ENCODE peak calls at places on chromosomes 7 and 10, in ten cellular contexts. B is transverse colon, Z is right atrium auricular region, S is astrocyte, C is pancreas, F is GM23248, A is neural progenitor cell, W is osteoblast, Y is ovary, R is body of pancreas. Q is an unnamed sample. For H3K4me1, the result is how much of the 10 kb centered on the place peaks cover.

GRCh38 chr10:73773152-73773879 is 8.5 kb upstream of the CHCHD1 start:
- DNase-seq in R (no peak), B (no peak), C (no peak), S (no peak), W (peak), Y (no peak), Z (no peak), F (peak), A (no peak), Q (peak)

GRCh38 chr10:6457376-6457775 is 122.7 kb downstream of the PRKCQ start:
- DNase-seq in A (no peak), F (no peak), Y (no peak), W (no peak), C (no peak), R (no peak), B (no peak), Z (no peak), S (no peak), Q (no peak)

GRCh38 chr10:30583778-30584415 is 45.7 kb downstream of the LYZL2 start:
- DNase-seq in B (peak), F (peak), A (no peak), Y (peak), R (peak), Z (peak), C (peak), W (peak), S (peak), Q (peak)

GRCh38 chr7:95798401-95798930 is 26.1 kb downstream of the DYNC1I1 start:
- DNase-seq in F (peak), S (no peak), Z (no peak), W (peak), A (peak), B (no peak), Y (no peak), C (no peak), R (no peak), Q (no peak)

GRCh38 chr7:34357068-34357467 is 300.9 kb upstream of the NPSR1 start:
- DNase-seq in Y (no peak), C (no peak), Z (no peak), F (no peak), S (peak), R (no peak), W (no peak), A (no peak), B (no peak), Q (no peak)

GRCh38 chr7:121401896-121402295 is 5.8 kb upstream of the FAM3C start:
- DNase-seq in C (no peak), B (no peak), R (no peak), A (no peak), W (peak), Z (no peak), S (no peak), F (no peak), Y (no peak), Q (no peak)

GRCh38 chr7:801940-802364 is 30.3 kb upstream of the SUN1 start:
- DNase-seq in W (peak), R (peak), Z (no peak), C (peak), A (no peak), F (peak), B (peak), S (no peak), Y (peak), Q (peak)

GRCh38 chr7:136555933-136556332 is 312.5 kb upstream of the CHRM2 start:
- DNase-seq in C (no peak), A (peak), R (no peak), F (no peak), W (no peak), B (no peak), Y (no peak), Z (no peak), S (peak), Q (no peak)

GRCh38 chr7:71896535-71896934 is 515.6 kb downstream of the CALN1 start:
- DNase-seq in Z (no peak), W (no peak), C (no peak), A (peak), Y (no peak), B (no peak), S (no peak), R (no peak), F (no peak), Q (no peak)

GRCh38 chr7:104968648-104969047 is 45.4 kb upstream of the KMT2E start:
- DNase-seq in B (no peak), Y (no peak), C (no peak), W (no peak), S (no peak), R (no peak), A (no peak), F (no peak), Z (no peak), Q (no peak)
- H3K4me1 ChIP-seq in B (under half), Y (under half), C (under half), W (half or more), S (under half), R (under half), A (under half), F (under half), Z (under half), Q (under half)

DNA sequence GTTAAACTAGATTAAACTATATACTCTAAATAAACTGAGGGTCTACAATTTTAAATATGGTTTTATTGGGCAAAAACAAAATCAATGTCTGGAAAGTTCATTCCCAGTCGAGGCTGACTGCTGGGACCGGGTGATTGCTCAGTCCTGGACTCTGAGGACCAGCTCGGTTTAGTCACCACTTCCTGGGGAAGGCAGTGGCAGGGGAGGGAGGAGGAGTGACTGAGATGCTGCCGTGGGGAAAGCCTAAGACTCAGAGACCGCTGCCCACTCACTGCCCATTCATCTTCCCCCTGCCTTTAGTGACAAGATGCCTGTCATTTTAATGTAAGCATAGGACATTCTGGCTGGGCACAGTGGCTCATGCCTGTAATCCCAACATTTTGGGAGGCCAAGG is 29.0 kb downstream of the ATOH7 start:
- DNase-seq in F (peak), Y (no peak), S (peak), C (no peak), Z (no peak), R (no peak), B (no peak), A (no peak), W (no peak), Q (no peak)
- H3K27ac ChIP-seq in F (peak), Y (no peak), S (no peak), C (no peak), Z (no peak), R (no peak), B (no peak), A (no peak), W (peak), Q (no peak)

GRCh38 chr7:44266526-44266925 is 58.9 kb downstream of the CAMK2B start:
- DNase-seq in C (no peak), F (no peak), Z (no peak), S (no peak), R (no peak), B (no peak), A (no peak), Y (no peak), W (no peak), Q (no peak)
- H3K4me1 ChIP-seq in C (under half), F (under half), Z (under half), S (under half), R (under half), B (under half), A (under half), Y (under half), W (under half), Q (under half)

DNA sequence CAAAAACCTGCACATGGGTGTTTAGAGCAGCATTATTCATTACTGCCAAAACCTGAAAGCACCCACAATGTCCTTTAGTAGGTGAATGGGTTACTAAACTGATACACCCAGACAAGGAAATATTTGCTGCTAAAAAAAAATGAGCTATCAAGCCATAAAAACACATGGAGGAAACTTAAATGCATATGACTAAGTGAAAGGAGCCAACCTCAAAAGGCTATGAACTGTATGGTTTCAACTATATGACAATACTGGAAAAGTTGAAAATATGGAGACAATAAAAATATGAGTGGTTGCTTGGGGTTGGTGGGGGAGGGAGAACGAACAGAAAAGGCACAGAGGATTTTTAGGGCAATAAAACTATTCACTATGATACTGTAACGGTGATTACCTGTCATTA is 291.0 kb downstream of the TNS3 start:
- DNase-seq in R (no peak), S (no peak), B (no peak), W (no peak), Y (no peak), F (no peak), Z (no peak), C (no peak), A (no peak), Q (no peak)
- H3K27ac ChIP-seq in R (no peak), S (peak), B (peak), W (peak), Y (no peak), F (peak), Z (peak), C (no peak), A (no peak), Q (no peak)

GRCh38 chr10:50876409-50876808 is 9.0 kb downstream of the A1CF start:
- DNase-seq in S (no peak), B (no peak), R (no peak), A (no peak), Y (no peak), F (no peak), W (no peak), C (no peak), Z (no peak), Q (peak)
- H3K4me1 ChIP-seq in S (under half), B (under half), R (under half), A (under half), Y (under half), F (under half), W (under half), C (under half), Z (under half), Q (under half)

GRCh38 chr10:44983066-44983894 is 4.7 kb upstream of the DEPP1 start:
- DNase-seq in Y (peak), S (no peak), C (peak), R (peak), W (peak), B (no peak), Z (peak), A (no peak), F (no peak), Q (no peak)

GRCh38 chr10:44982496-44982895 is 3.9 kb upstream of the DEPP1 start:
- DNase-seq in Z (no peak), S (no peak), Y (no peak), W (peak), B (no peak), R (no peak), A (no peak), F (no peak), C (peak), Q (no peak)

GRCh38 chr10:44982114-44982460 is 3.5 kb upstream of the DEPP1 start:
- DNase-seq in Y (peak), B (no peak), W (peak), C (peak), R (peak), A (no peak), F (no peak), Z (no peak), S (peak), Q (no peak)

GRCh38 chr10:44980309-44981171 is 1.9 kb upstream of the DEPP1 start:
- DNase-seq in R (peak), S (no peak), B (no peak), Z (no peak), W (peak), C (no peak), Y (peak), F (peak), A (no peak), Q (no peak)

GRCh38 chr10:44981172-44982113 is 2.8 kb upstream of the DEPP1 start:
- DNase-seq in S (peak), R (peak), Z (no peak), C (peak), A (no peak), W (peak), F (peak), B (no peak), Y (peak), Q (no peak)
- H3K27ac ChIP-seq in S (peak), R (peak), Z (peak), C (peak), A (no peak), W (peak), F (peak), B (peak), Y (no peak), Q (no peak)

DNA sequence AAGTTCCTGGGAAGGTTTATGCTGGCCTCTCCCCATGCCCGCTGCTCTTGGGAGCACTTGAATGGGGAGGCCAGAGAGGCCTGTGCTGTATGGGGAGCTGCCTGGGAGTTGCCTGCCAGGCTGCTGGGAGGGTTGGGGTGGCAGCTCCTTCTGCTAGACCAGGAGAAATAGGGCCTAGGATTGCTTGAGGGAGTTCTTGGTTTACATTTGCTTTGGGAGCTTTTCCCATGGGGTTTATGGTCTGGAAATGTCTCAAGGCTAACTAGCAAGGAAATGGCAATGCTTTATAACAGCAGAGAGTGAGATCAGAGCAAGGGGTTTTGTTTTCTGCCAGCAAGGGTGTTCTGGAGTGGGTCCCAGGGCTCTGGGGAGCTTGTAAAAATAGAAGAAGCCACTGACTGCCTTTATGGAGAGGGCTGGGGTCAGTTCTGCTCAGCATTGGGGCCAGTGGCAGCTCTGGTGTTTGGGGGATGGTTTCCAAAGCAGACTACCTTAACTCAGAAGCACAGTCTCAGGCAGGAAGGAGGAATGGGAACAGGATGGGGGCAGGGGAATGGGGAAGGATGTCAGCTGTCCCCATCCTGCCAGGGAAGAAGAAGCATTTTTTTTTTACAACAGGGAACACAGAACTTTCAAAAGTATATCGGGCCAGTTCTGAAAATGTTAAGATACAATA is 28.6 kb downstream of the TSPAN15 start:
- DNase-seq in Y (no peak), Z (no peak), S (no peak), W (peak), C (no peak), B (no peak), A (no peak), R (no peak), F (peak), Q (no peak)
- H3K4me1 ChIP-seq in Y (under half), Z (under half), S (under half), W (under half), C (under half), B (under half), A (under half), R (under half), F (under half), Q (under half)